ENCODE peak calls at places on chromosomes 16 and 17, in seven cellular contexts. B is fibroblast of villous mesenchyme, V is hepatic stellate cell, H is NCI-H446 treated with DMSO at 0.1 percent for 48 hours, S is heart right ventricle, O is NCI-H2107, W is GM04504. E is an unnamed sample.

GRCh38 chr16:89815639-89816348 is 653 bp downstream of the FANCA start:
- DNase-seq in S (no peak), W (no peak), V (no peak), B (peak; percentile 13), H (no peak), O (no peak), E (peak; percentile 16)

GRCh38 chr17:5485270-5486205 is at the start of gene DERL2:
- DNase-seq in B (no peak), H (no peak), W (no peak), O (no peak), V (peak; percentile 49), S (no peak), E (peak; percentile 64)

GRCh38 chr17:75979705-75980187 is 706 bp downstream of the TEN1 start:
- DNase-seq in O (no peak), W (no peak), S (no peak), H (no peak), V (no peak), B (peak; percentile 90), E (no peak)

GRCh38 chr16:9235837-9236236 is 144.4 kb downstream of the HAPSTR1 start:
- DNase-seq in W (no peak), O (no peak), S (no peak), B (no peak), V (no peak), H (no peak), E (no peak)

GRCh38 chr17:80175411-80175810 is 5.6 kb downstream of the CARD14 start:
- DNase-seq in H (no peak), W (no peak), O (no peak), B (peak; percentile 23), V (no peak), S (no peak), E (no peak)

GRCh38 chr16:67936124-67936875 is at the start of gene PSMB10:
- DNase-seq in B (peak; percentile 85), V (peak; percentile 89), H (no peak), S (peak; percentile 52), O (no peak), W (no peak), E (peak; percentile 70)

GRCh38 chr16:69669577-69669976 is 56.8 kb downstream of the NQO1 start:
- DNase-seq in W (no peak), B (no peak), V (no peak), H (no peak), S (no peak), O (no peak), E (no peak)

GRCh38 chr17:43467981-43468541 is 15.7 kb upstream of the DHX8 start:
- DNase-seq in O (no peak), W (peak; percentile 74), H (peak; percentile 63), V (peak; percentile 66), S (no peak), B (peak; percentile 74), E (peak; percentile 56)

GRCh38 chr17:7261377-7262191 is 694 bp downstream of the CLDN7 start:
- DNase-seq in H (no peak), B (no peak), W (no peak), O (no peak), S (no peak), V (peak; percentile 28), E (no peak)

GRCh38 chr16:1206786-1207185 is 18.3 kb downstream of the TPSG1 start:
- DNase-seq in B (no peak), V (no peak), S (no peak), H (no peak), O (no peak), W (no peak), E (no peak)

GRCh38 chr17:45403906-45404490 is 28.7 kb downstream of the ARHGAP27 start:
- DNase-seq in S (no peak), W (no peak), H (no peak), O (no peak), B (no peak), V (no peak), E (no peak)

GRCh38 chr17:4908301-4908700 is 5.4 kb upstream of the CHRNE start:
- DNase-seq in B (no peak), V (no peak), S (no peak), H (no peak), W (no peak), O (no peak), E (no peak)

GRCh38 chr17:41406205-41406604 is 8.8 kb upstream of the KRT31 start:
- DNase-seq in S (no peak), H (no peak), O (no peak), W (no peak), B (no peak), V (no peak), E (no peak)

GRCh38 chr17:29526322-29526721 is 40.5 kb downstream of the ABHD15 start:
- DNase-seq in O (no peak), B (no peak), V (no peak), S (no peak), H (no peak), W (no peak), E (no peak)

GRCh38 chr17:79393358-79394038 is 217.4 kb downstream of the RBFOX3 start:
- DNase-seq in B (peak; percentile 39), O (peak; percentile 43), S (peak; percentile 83), H (peak; percentile 16), W (no peak), V (peak; percentile 86), E (peak; percentile 82)

GRCh38 chr16:85363881-85364280 is 249.2 kb upstream of the GSE1 start:
- DNase-seq in V (peak; percentile 31), O (no peak), H (no peak), B (peak; percentile 42), W (peak; percentile 76), S (no peak), E (peak; percentile 91)

GRCh38 chr17:75615301-75615700 is 17.9 kb upstream of the SMIM5 start:
- DNase-seq in W (no peak), O (no peak), V (no peak), B (no peak), S (no peak), H (no peak), E (no peak)

GRCh38 chr16:3171181-3171854 is 16.7 kb upstream of the OR1F1 start:
- DNase-seq in W (no peak), H (no peak), S (no peak), O (no peak), B (no peak), V (no peak), E (no peak)

GRCh38 chr16:22789281-22789945 is 24.5 kb upstream of the HS3ST2 start:
- DNase-seq in S (no peak), W (no peak), O (no peak), V (no peak), H (no peak), B (no peak), E (no peak)

GRCh38 chr17:61997649-61998048 is 67.4 kb downstream of the MED13 start:
- DNase-seq in O (no peak), B (peak; percentile 46), H (no peak), W (peak; percentile 4), S (no peak), V (peak; percentile 53), E (no peak)

GRCh38 chr17:78677303-78678219 is 100.4 kb upstream of the DNAH17 start:
- DNase-seq in W (no peak), S (no peak), O (no peak), B (no peak), H (no peak), V (no peak), E (no peak)

GRCh38 chr17:63275318-63275967 is 170.7 kb downstream of the CYB561 start:
- DNase-seq in H (no peak), V (peak; percentile 49), S (no peak), W (peak; percentile 85), O (no peak), B (peak; percentile 87), E (peak; percentile 81)

GRCh38 chr16:84608281-84608680 is 9.6 kb downstream of the COTL1 start:
- DNase-seq in S (no peak), W (no peak), H (no peak), B (no peak), V (no peak), O (no peak), E (no peak)

GRCh38 chr16:14172200-14172805 is 101.2 kb downstream of the MRTFB start:
- DNase-seq in B (peak; percentile 93), H (no peak), O (no peak), S (no peak), V (no peak), W (peak; percentile 65), E (peak; percentile 15)

GRCh38 chr16:17345043-17345442 is 125.7 kb downstream of the XYLT1 start:
- DNase-seq in H (no peak), W (no peak), S (no peak), B (no peak), V (no peak), O (no peak), E (no peak)